ENCODE peak calls at places on chromosomes 4 and X, in eight cellular contexts. B, P, E, X, G, T, L and M are unnamed samples.
A peak's percentile ranks its signal among the peaks of the same experiment; 100 is the strongest.

GRCh38 chr4:25865586-25865985 is 2.8 kb upstream of the SEL1L3 start:
- DNase-seq in B (peak; percentile 91), P (no peak), E (peak; percentile 61), X (no peak), G (no peak), T (no peak), L (no peak), M (no peak)

GRCh38 chr4:176939445-176939844 is 146.7 kb upstream of the VEGFC start:
- DNase-seq in B (no peak), P (no peak), E (no peak), X (peak; percentile 66), G (no peak), T (no peak), L (no peak), M (no peak)

GRCh38 chr4:156977435-156978160 is 6.0 kb upstream of the PDGFC start:
- DNase-seq in B (no peak), P (no peak), E (no peak), X (no peak), G (no peak), T (no peak), L (no peak), M (no peak)

GRCh38 chr4:40192286-40193017 is 4.4 kb upstream of the RHOH start:
- DNase-seq in B (no peak), P (no peak), E (no peak), X (no peak), G (peak; percentile 16), T (no peak), L (peak; percentile 41), M (no peak)

GRCh38 chr4:66927937-66928336 is 617.4 kb downstream of the CENPC start:
- DNase-seq in B (no peak), P (no peak), E (no peak), X (no peak), G (no peak), T (no peak), L (no peak), M (no peak)

GRCh38 chr4:158129649-158130048 is 43.2 kb downstream of the GASK1B start:
- DNase-seq in B (no peak), P (no peak), E (no peak), X (no peak), G (no peak), T (no peak), L (no peak), M (no peak)

GRCh38 chr4:40840985-40841571 is 91.3 kb downstream of the NSUN7 start:
- DNase-seq in B (peak; percentile 71), P (peak; percentile 72), E (peak; percentile 55), X (peak; percentile 83), G (peak; percentile 70), T (peak; percentile 64), L (peak; percentile 97), M (peak; percentile 24)

GRCh38 chrX:46573896-46574336 is 351 bp downstream of the CHST7 start:
- DNase-seq in B (no peak), P (peak; percentile 58), E (no peak), X (peak; percentile 63), G (peak; percentile 53), T (no peak), L (peak; percentile 69), M (no peak)

DNA sequence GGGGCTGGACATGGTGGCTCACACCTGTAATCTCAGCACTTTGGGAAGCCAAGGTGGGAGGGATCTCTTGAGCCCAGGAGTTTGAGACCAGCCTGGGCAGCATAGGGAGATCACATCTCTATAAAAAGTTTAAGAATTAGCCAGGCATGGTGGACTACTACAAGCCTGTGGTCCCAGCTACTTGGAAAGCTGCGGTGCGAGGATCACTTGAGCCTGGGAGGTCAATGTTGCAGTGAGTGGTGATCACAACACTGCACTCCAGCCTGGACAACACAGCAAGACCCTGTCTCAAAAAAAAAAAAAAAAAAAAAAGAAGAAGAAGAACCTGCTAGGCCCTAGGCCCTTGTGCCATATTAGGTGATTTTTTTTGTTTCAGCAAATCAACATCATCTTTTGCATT is 12.2 kb downstream of the SRD5A3 start:
- DNase-seq in B (no peak), P (no peak), E (no peak), X (no peak), G (no peak), T (no peak), L (no peak), M (no peak)
- H3K27ac ChIP-seq in B (peak overlapping the region; percentile 53), P (no peak overlapping the region), E (peak overlapping the region; percentile 17), X (peak overlapping the region; percentile 33), G (no peak overlapping the region), T (no peak overlapping the region), L (no peak overlapping the region), M (peak overlapping the region; percentile 93)

DNA sequence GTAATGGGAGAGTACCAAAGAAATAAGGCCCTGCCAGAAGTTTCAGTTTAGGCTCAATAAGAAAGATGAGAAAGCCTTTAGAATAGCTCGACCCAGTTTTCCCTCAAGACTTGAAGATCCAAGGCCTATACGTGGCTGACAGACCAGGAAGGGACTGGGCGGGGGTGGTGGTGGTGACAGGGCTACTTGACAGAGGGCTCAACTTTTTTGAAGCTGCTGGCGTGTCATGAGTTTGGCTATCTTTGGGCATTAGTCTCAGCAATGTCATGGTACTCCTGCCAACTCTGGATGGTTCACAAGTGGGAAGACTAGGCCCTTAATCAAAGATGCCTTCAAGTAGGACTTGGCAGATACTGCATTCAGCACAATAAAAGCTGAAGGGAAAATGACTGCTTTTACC is 100.1 kb upstream of the SCML1 start:
- DNase-seq in B (no peak), P (no peak), E (no peak), X (no peak), G (no peak), T (no peak), L (no peak), M (no peak)
- TF ChIP-seq POLR2AphosphoS5 in B (no peak), P (no peak), E (no peak), X (no peak), G (no peak), T (no peak), L (no peak), M (no peak)

DNA sequence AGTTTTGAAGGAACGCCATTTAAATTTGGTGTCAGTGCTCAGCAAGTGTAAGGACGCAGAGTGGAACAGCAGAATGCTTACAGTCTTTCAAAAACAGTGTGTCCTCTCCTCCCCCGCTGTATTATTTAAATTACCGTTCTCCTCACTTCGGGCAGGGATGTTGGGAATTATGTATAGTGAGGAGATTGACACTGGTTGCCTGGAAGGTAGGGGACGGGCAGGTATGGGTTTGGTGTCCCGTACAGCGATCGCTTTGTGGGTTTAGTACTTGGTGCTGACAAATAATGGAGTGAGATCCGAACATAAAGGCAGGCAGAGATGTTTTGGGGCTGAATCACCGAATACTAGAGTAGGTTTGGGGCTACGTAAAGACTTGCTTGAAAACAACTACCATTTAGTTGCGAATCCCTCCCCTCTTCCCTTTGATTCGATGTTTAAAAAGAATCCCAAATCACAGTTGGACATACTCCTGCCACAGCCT is 2.1 kb upstream of the NKX3-2 start:
- DNase-seq in B (no peak), P (peak; percentile 11), E (no peak), X (no peak), G (no peak), T (no peak), L (peak; percentile 47), M (no peak)
- H3K9ac ChIP-seq in B (no peak overlapping the region), P (no peak overlapping the region), E (no peak overlapping the region), X (no peak overlapping the region), G (no peak overlapping the region), T (no peak overlapping the region), L (no peak overlapping the region), M (no peak overlapping the region)

GRCh38 chrX:130339408-130340222 is at the start of gene SLC25A14:
- DNase-seq in B (peak; percentile 51), P (peak; percentile 74), E (peak; percentile 69), X (peak; percentile 67), G (peak; percentile 76), T (peak; percentile 38), L (peak; percentile 65), M (no peak)
- H3K27ac ChIP-seq in B (peak within 1 kb of the TSS; percentile 38), P (peak within 1 kb of the TSS; percentile 30), E (peak within 1 kb of the TSS; percentile 91), X (peak within 1 kb of the TSS; percentile 42), G (peak within 1 kb of the TSS; percentile 70), T (peak within 1 kb of the TSS; percentile 60), L (peak within 1 kb of the TSS; percentile 70), M (peak within 1 kb of the TSS; percentile 60)

DNA sequence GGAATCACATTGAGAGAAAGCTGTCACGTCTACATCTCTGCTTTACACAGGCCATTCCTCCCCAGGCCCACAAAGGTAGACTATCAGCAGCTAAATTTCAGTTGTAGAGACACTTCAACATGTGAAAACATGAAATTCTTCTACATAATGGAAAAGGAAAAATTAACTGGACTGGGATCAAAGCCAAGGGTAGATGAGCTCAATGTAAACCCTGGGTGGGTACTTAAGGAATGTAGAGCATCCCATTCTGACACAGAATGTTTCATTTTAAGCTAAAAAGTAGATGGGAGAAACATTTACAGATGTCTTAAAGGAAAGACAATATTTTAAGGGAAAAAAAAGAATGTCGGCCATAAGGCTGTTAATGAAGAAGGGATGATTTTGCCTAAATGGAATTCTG is 51.3 kb upstream of the NPNT start:
- DNase-seq in B (no peak), P (no peak), E (no peak), X (no peak), G (no peak), T (no peak), L (no peak), M (no peak)
- TF ChIP-seq POLR2AphosphoS5 in B (no peak), P (no peak), E (no peak), X (no peak), G (no peak), T (no peak), L (no peak), M (no peak)

GRCh38 chrX:53594354-53594753 is 92.2 kb downstream of the HUWE1 start:
- DNase-seq in B (no peak), P (no peak), E (no peak), X (no peak), G (peak; percentile 16), T (no peak), L (no peak), M (no peak)
- H3K9ac ChIP-seq in B (no peak overlapping the region), P (no peak overlapping the region), E (no peak overlapping the region), X (no peak overlapping the region), G (no peak overlapping the region), T (no peak overlapping the region), L (no peak overlapping the region), M (no peak overlapping the region)